ENCODE peak calls at places on chromosomes 3 and 15, in five cellular contexts. R, F, X, Z and V are unnamed samples.

GRCh38 chr3:52532838-52533622 is 627 bp downstream of the NT5DC2 start:
- DNase-seq in R (peak), F (no peak), X (no peak), Z (peak), V (no peak)

GRCh38 chr3:150639262-150639661 is 36.1 kb downstream of the SELENOT start:
- DNase-seq in R (no peak), F (no peak), X (no peak), Z (peak), V (no peak)

GRCh38 chr15:101092186-101092866 is 159.5 kb downstream of the CHSY1 start:
- DNase-seq in R (no peak), F (no peak), X (no peak), Z (no peak), V (no peak)

GRCh38 chr3:66220066-66220465 is 735 bp upstream of the SLC25A26 start:
- DNase-seq in R (no peak), F (no peak), X (no peak), Z (no peak), V (no peak)

GRCh38 chr3:3586843-3587626 is 212.2 kb upstream of the LRRN1 start:
- DNase-seq in R (no peak), F (no peak), X (no peak), Z (no peak), V (no peak)

GRCh38 chr3:156483961-156484787 is 70.7 kb downstream of the SSR3 start:
- DNase-seq in R (peak), F (no peak), X (no peak), Z (peak), V (no peak)

GRCh38 chr3:124453221-124453620 is 277.0 kb upstream of the UMPS start:
- DNase-seq in R (no peak), F (no peak), X (no peak), Z (no peak), V (no peak)

GRCh38 chr15:96977886-96978285 is 647.4 kb downstream of the NR2F2 start:
- DNase-seq in R (no peak), F (no peak), X (no peak), Z (peak), V (no peak)

GRCh38 chr15:74373731-74374647 is 6.5 kb upstream of the CYP11A1 start:
- DNase-seq in R (peak), F (peak), X (peak), Z (peak), V (peak)

GRCh38 chr3:131031660-131032059 is 5.0 kb downstream of the NEK11 start:
- DNase-seq in R (no peak), F (no peak), X (no peak), Z (no peak), V (no peak)

GRCh38 chr15:72315706-72316370 is 4.1 kb downstream of the CELF6 start:
- DNase-seq in R (no peak), F (no peak), X (no peak), Z (no peak), V (no peak)

GRCh38 chr3:39000008-39000450 is 51.7 kb downstream of the SCN11A start:
- DNase-seq in R (no peak), F (peak), X (no peak), Z (peak), V (peak)

GRCh38 chr15:65953622-65954021 is 84.3 kb downstream of the RAB11A start:
- DNase-seq in R (no peak), F (no peak), X (no peak), Z (no peak), V (no peak)

GRCh38 chr3:95923496-95924210 is 890.7 kb upstream of the EPHA6 start:
- DNase-seq in R (no peak), F (no peak), X (no peak), Z (peak), V (no peak)

GRCh38 chr3:134516905-134517304 is 31.0 kb downstream of the CEP63 start:
- DNase-seq in R (no peak), F (no peak), X (no peak), Z (no peak), V (no peak)

GRCh38 chr15:23897576-23897975 is 210.5 kb upstream of the NDN start:
- DNase-seq in R (no peak), F (no peak), X (no peak), Z (no peak), V (no peak)

GRCh38 chr3:14467723-14468620 is 65.6 kb downstream of the SLC6A6 start:
- DNase-seq in R (peak), F (no peak), X (no peak), Z (peak), V (no peak)

GRCh38 chr3:10945683-10946287 is 46.8 kb upstream of the SLC6A1 start:
- DNase-seq in R (peak), F (peak), X (peak), Z (peak), V (peak)

GRCh38 chr3:192444096-192444790 is 283.1 kb downstream of the FGF12 start:
- DNase-seq in R (peak), F (peak), X (peak), Z (peak), V (peak)

GRCh38 chr3:150035910-150036661 is 65.4 kb upstream of the PFN2 start:
- DNase-seq in R (no peak), F (no peak), X (no peak), Z (no peak), V (no peak)

GRCh38 chr15:67520276-67520975 is 505 bp upstream of the C15orf61 start:
- DNase-seq in R (no peak), F (no peak), X (no peak), Z (no peak), V (no peak)

GRCh38 chr15:88480981-88481380 is 13.5 kb downstream of the MRPS11 start:
- DNase-seq in R (no peak), F (no peak), X (no peak), Z (no peak), V (no peak)